ENCODE peak calls at places on chromosome 21, in seven cellular contexts. One of them, this sample, is unnamed.

GRCh38 chr21:34180826-34181359 is 107.5 kb downstream of the MRPS6 start:
- DNase-seq in RWPE2: no peak
- DNase-seq in endothelial cell: no peak
- DNase-seq in psoas muscle: no peak
- DNase-seq in H1: no peak
- DNase-seq in AG10803: no peak
- DNase-seq in GM13977: no peak
- DNase-seq in this sample: no peak

GRCh38 chr21:45033791-45034555 is 40.4 kb upstream of the ADARB1 start:
- DNase-seq in RWPE2: no peak
- DNase-seq in endothelial cell: no peak
- DNase-seq in psoas muscle: peak
- DNase-seq in H1: no peak
- DNase-seq in AG10803: peak
- DNase-seq in GM13977: no peak
- DNase-seq in this sample: no peak

GRCh38 chr21:34846601-34847112 is 177.9 kb downstream of the CLIC6 start:
- DNase-seq in RWPE2: peak
- DNase-seq in endothelial cell: peak
- DNase-seq in psoas muscle: peak
- DNase-seq in H1: no peak
- DNase-seq in AG10803: no peak
- DNase-seq in GM13977: no peak
- DNase-seq in this sample: no peak

GRCh38 chr21:29233611-29234540 is 64.8 kb upstream of the BACH1 start:
- DNase-seq in RWPE2: no peak
- DNase-seq in endothelial cell: no peak
- DNase-seq in psoas muscle: no peak
- DNase-seq in H1: no peak
- DNase-seq in AG10803: no peak
- DNase-seq in GM13977: peak
- DNase-seq in this sample: no peak

GRCh38 chr21:34279285-34279684 is 84.5 kb upstream of the KCNE2 start:
- DNase-seq in RWPE2: no peak
- DNase-seq in endothelial cell: no peak
- DNase-seq in psoas muscle: no peak
- DNase-seq in H1: no peak
- DNase-seq in AG10803: no peak
- DNase-seq in GM13977: no peak
- DNase-seq in this sample: no peak

GRCh38 chr21:33444499-33444898 is 35.3 kb downstream of the TMEM50B start:
- DNase-seq in RWPE2: no peak
- DNase-seq in endothelial cell: no peak
- DNase-seq in psoas muscle: no peak
- DNase-seq in H1: no peak
- DNase-seq in AG10803: no peak
- DNase-seq in GM13977: no peak
- DNase-seq in this sample: no peak

GRCh38 chr21:46124926-46125845 is 27.3 kb downstream of the COL6A2 start:
- DNase-seq in RWPE2: peak
- DNase-seq in endothelial cell: peak
- DNase-seq in psoas muscle: peak
- DNase-seq in H1: no peak
- DNase-seq in AG10803: no peak
- DNase-seq in GM13977: no peak
- DNase-seq in this sample: peak

GRCh38 chr21:44789880-44790279 is 11.7 kb downstream of the UBE2G2 start:
- DNase-seq in RWPE2: no peak
- DNase-seq in endothelial cell: no peak
- DNase-seq in psoas muscle: no peak
- DNase-seq in H1: no peak
- DNase-seq in AG10803: peak
- DNase-seq in GM13977: no peak
- DNase-seq in this sample: no peak

GRCh38 chr21:35711661-35712060 is 348.7 kb downstream of the SETD4 start:
- DNase-seq in RWPE2: no peak
- DNase-seq in endothelial cell: no peak
- DNase-seq in psoas muscle: no peak
- DNase-seq in H1: no peak
- DNase-seq in AG10803: no peak
- DNase-seq in GM13977: no peak
- DNase-seq in this sample: no peak

GRCh38 chr21:45313015-45313414 is 25.3 kb upstream of the POFUT2 start:
- DNase-seq in RWPE2: peak
- DNase-seq in endothelial cell: no peak
- DNase-seq in psoas muscle: peak
- DNase-seq in H1: no peak
- DNase-seq in AG10803: no peak
- DNase-seq in GM13977: no peak
- DNase-seq in this sample: no peak

GRCh38 chr21:31974454-31974985 is 101.7 kb downstream of the HUNK start:
- DNase-seq in RWPE2: no peak
- DNase-seq in endothelial cell: no peak
- DNase-seq in psoas muscle: no peak
- DNase-seq in H1: no peak
- DNase-seq in AG10803: no peak
- DNase-seq in GM13977: no peak
- DNase-seq in this sample: no peak

GRCh38 chr21:16071082-16071481 is 341.3 kb downstream of the USP25 start:
- DNase-seq in RWPE2: no peak
- DNase-seq in endothelial cell: no peak
- DNase-seq in psoas muscle: no peak
- DNase-seq in H1: no peak
- DNase-seq in AG10803: peak
- DNase-seq in GM13977: no peak
- DNase-seq in this sample: no peak

GRCh38 chr21:39006653-39007417 is 176.4 kb downstream of the PSMG1 start:
- DNase-seq in RWPE2: no peak
- DNase-seq in endothelial cell: no peak
- DNase-seq in psoas muscle: peak
- DNase-seq in H1: no peak
- DNase-seq in AG10803: no peak
- DNase-seq in GM13977: no peak
- DNase-seq in this sample: no peak

DNA sequence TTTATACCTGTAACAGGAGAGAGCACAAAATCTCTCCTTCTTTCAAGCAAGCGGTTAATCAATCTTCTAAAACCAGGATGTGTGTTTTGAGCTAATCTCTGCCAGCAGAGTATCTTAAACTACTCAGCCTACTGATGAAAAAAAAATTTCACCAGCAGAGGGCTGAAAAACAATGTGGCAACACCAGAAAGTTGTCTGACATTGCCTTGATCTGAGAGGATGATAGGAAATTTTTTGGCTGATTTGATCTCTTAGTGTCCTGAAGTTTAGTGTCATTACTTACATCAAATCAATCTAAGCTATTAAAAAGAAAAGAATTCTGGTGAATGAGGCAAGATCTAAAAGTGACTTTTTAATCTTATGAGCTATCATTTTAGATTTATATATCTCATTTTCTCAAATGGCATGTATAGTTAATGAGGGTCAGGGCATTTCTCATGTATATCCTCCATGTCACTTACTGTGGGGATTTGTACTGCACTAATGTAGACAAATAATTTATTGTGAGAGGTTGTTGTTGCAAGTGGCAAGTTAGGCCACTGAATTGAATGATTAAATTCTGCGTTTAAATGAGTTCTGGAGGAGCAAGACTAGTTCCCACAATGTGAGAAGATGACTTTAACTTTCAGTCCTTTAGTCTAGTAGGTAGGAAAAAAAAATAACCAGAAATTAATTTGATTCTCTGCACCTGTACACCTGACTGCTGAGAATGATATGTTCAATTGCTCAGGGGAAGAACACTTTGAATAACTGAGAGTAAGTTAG is 10.8 kb downstream of the ADAMTS1 start:
- DNase-seq in RWPE2: no peak
- DNase-seq in endothelial cell: no peak
- DNase-seq in psoas muscle: no peak
- DNase-seq in H1: no peak
- DNase-seq in AG10803: peak
- DNase-seq in GM13977: no peak
- DNase-seq in this sample: no peak
- TF ChIP-seq CTCF in RWPE2: no peak
- TF ChIP-seq CTCF in endothelial cell: peak
- TF ChIP-seq CTCF in psoas muscle: peak
- TF ChIP-seq CTCF in H1: no peak
- TF ChIP-seq CTCF in AG10803: peak
- TF ChIP-seq CTCF in GM13977: no peak
- TF ChIP-seq CTCF in this sample: peak

GRCh38 chr21:37917612-37918011 is 1.4 kb upstream of the KCNJ6 start:
- DNase-seq in RWPE2: no peak
- DNase-seq in endothelial cell: no peak
- DNase-seq in psoas muscle: no peak
- DNase-seq in H1: no peak
- DNase-seq in AG10803: peak
- DNase-seq in GM13977: no peak
- DNase-seq in this sample: no peak

GRCh38 chr21:37914211-37914900 is 1.9 kb downstream of the KCNJ6 start:
- DNase-seq in RWPE2: no peak
- DNase-seq in endothelial cell: peak
- DNase-seq in psoas muscle: no peak
- DNase-seq in H1: no peak
- DNase-seq in AG10803: peak
- DNase-seq in GM13977: no peak
- DNase-seq in this sample: peak

GRCh38 chr21:37915516-37915915 is 741 bp downstream of the KCNJ6 start:
- DNase-seq in RWPE2: no peak
- DNase-seq in endothelial cell: peak
- DNase-seq in psoas muscle: no peak
- DNase-seq in H1: no peak
- DNase-seq in AG10803: peak
- DNase-seq in GM13977: no peak
- DNase-seq in this sample: peak

GRCh38 chr21:37915941-37916794 is at the start of gene KCNJ6:
- DNase-seq in RWPE2: no peak
- DNase-seq in endothelial cell: peak
- DNase-seq in psoas muscle: no peak
- DNase-seq in H1: no peak
- DNase-seq in AG10803: peak
- DNase-seq in GM13977: no peak
- DNase-seq in this sample: peak

DNA sequence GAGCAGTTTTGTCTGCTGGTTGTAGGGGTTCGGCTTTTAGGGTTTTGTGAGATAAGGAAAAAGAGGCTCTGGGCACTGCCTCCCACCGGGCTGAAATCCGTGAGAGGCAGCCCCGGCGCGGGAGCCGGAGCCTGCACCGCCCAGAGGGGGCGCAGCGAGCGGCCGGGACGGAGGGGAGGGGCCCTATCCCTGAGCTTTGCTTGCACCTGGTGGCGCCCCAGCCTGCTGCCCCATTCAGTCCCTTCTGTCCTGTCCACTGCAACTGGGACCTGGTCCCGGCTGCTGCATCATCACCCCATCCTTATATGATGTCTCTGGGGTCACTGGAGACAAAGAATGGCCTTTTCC is 512 bp upstream of the KCNJ6 start:
- DNase-seq in RWPE2: no peak
- DNase-seq in endothelial cell: peak
- DNase-seq in psoas muscle: no peak
- DNase-seq in H1: no peak
- DNase-seq in AG10803: no peak
- DNase-seq in GM13977: no peak
- DNase-seq in this sample: peak
- TF ChIP-seq CTCF in RWPE2: no peak
- TF ChIP-seq CTCF in endothelial cell: peak
- TF ChIP-seq CTCF in psoas muscle: no peak
- TF ChIP-seq CTCF in H1: peak
- TF ChIP-seq CTCF in AG10803: peak
- TF ChIP-seq CTCF in GM13977: no peak
- TF ChIP-seq CTCF in this sample: no peak

DNA sequence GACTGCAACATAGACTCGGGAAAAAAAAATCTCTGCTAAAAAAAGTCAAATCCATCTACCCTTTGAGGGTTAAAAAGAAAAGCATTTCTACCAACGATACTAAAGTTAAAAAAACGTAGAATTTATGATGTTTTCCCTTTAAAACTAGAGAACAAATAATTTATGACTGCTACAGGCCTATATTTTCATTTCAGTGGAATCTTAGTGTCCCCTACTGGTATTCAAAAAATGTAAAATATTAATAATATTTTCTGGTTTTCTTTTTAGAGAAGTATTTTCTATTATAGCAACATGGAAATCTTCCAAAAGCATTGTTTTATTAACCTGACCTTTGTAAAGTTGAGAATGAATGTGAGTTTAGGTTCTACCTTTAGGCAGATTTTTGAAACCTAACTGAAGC is 1582.2 kb downstream of the MRPL39 start:
- DNase-seq in RWPE2: no peak
- DNase-seq in endothelial cell: no peak
- DNase-seq in psoas muscle: no peak
- DNase-seq in H1: no peak
- DNase-seq in AG10803: no peak
- DNase-seq in GM13977: no peak
- DNase-seq in this sample: no peak
- TF ChIP-seq CTCF in RWPE2: no peak
- TF ChIP-seq CTCF in endothelial cell: no peak
- TF ChIP-seq CTCF in psoas muscle: no peak
- TF ChIP-seq CTCF in H1: no peak
- TF ChIP-seq CTCF in AG10803: no peak
- TF ChIP-seq CTCF in GM13977: no peak
- TF ChIP-seq CTCF in this sample: no peak

GRCh38 chr21:25788677-25789076 is 53.9 kb downstream of the GABPA start:
- DNase-seq in RWPE2: no peak
- DNase-seq in endothelial cell: no peak
- DNase-seq in psoas muscle: no peak
- DNase-seq in H1: no peak
- DNase-seq in AG10803: no peak
- DNase-seq in GM13977: no peak
- DNase-seq in this sample: no peak

GRCh38 chr21:25791321-25791720 is 56.5 kb downstream of the GABPA start:
- DNase-seq in RWPE2: no peak
- DNase-seq in endothelial cell: no peak
- DNase-seq in psoas muscle: no peak
- DNase-seq in H1: no peak
- DNase-seq in AG10803: no peak
- DNase-seq in GM13977: no peak
- DNase-seq in this sample: no peak

DNA sequence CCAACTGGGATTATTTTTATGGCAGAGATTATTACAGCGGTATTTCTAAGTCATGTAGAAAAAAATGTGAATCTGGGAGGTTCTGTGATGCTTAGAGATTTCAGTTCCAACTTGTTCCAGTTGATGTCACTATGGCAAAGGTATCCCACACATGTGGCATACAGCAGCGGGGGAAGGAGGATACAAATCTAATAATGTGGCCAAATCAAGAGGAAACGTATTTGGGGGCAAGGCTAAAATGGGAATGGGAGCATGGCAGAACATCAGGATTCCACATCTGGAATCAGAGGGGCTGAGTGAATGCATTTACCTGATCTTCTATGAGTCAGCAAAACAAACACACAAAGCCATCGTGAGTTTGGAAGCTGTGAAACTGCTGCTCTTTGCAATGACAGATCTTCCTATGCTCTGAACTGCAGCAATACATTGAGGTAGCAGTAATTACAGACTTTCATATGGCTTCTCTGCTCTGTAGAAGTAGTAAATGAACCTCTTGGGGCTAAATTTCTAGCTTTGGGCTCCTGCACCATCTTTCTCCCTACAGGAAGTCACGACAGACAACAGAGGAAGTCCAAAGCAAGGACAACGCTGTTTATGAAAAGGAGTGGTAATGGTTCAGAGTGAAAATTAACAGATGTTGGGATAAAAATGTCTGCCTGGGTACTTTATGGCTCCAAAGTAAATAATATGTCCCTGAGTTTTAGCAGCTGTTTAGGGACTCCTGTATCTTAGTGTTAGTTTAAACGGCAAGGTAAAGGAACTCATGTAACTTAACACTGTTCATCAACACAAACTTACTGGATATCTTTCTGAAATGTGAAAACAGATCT is 55.6 kb downstream of the GABPA start:
- DNase-seq in RWPE2: no peak
- DNase-seq in endothelial cell: no peak
- DNase-seq in psoas muscle: no peak
- DNase-seq in H1: no peak
- DNase-seq in AG10803: peak
- DNase-seq in GM13977: peak
- DNase-seq in this sample: no peak
- TF ChIP-seq CTCF in RWPE2: peak
- TF ChIP-seq CTCF in endothelial cell: peak
- TF ChIP-seq CTCF in psoas muscle: peak
- TF ChIP-seq CTCF in H1: peak
- TF ChIP-seq CTCF in AG10803: peak
- TF ChIP-seq CTCF in GM13977: peak
- TF ChIP-seq CTCF in this sample: no peak

This sample was measured in glutamatergic neuron.